ENCODE peak calls at places on chromosomes 4 and X, in eight cellular contexts. Q is retina, M is GM10248, A is dorsolateral prefrontal cortex, X is cardiac muscle cell, U is natural killer cell, G is GM03348, T is T-helper 1 cell. K is an unnamed sample.

GRCh38 chr4:33512397-33512796 is 2731.9 kb downstream of the ARAP2 start:
- DNase-seq in X (no peak), A (no peak), G (no peak), Q (no peak), T (no peak), M (no peak), U (no peak), K (no peak)

GRCh38 chr4:58807843-58808605 is 1697.8 kb upstream of the IGFBP7 start:
- DNase-seq in U (no peak), A (no peak), M (no peak), Q (no peak), T (no peak), X (no peak), G (no peak), K (no peak)

GRCh38 chr4:48799157-48799556 is 19.1 kb upstream of the FRYL start:
- DNase-seq in M (no peak), T (no peak), X (no peak), A (no peak), Q (no peak), G (no peak), U (no peak), K (no peak)

GRCh38 chr4:161256716-161257115 is 907.1 kb downstream of the FSTL5 start:
- DNase-seq in A (no peak), X (no peak), U (no peak), T (no peak), G (no peak), M (no peak), Q (no peak), K (no peak)

GRCh38 chr4:188143731-188144130 is 4.5 kb downstream of the TRIML1 start:
- DNase-seq in M (no peak), T (no peak), X (peak; percentile 39), A (no peak), G (no peak), U (no peak), Q (no peak), K (no peak)

GRCh38 chrX:69361286-69361926 is 142.7 kb upstream of the NALF2 start:
- DNase-seq in A (no peak), Q (no peak), M (no peak), X (no peak), U (no peak), T (no peak), G (peak; percentile 66), K (no peak)

GRCh38 chr4:77525538-77525937 is 80.1 kb upstream of the CXCL13 start:
- DNase-seq in G (no peak), Q (no peak), A (no peak), M (no peak), U (no peak), X (no peak), T (no peak), K (no peak)

GRCh38 chrX:74133156-74133796 is 170.7 kb upstream of the ZCCHC13 start:
- DNase-seq in U (no peak), X (peak; percentile 81), A (peak; percentile 29), T (no peak), M (peak; percentile 42), G (peak; percentile 66), Q (peak; percentile 50), K (peak; percentile 56)

GRCh38 chr4:138390286-138390685 is 148.1 kb upstream of the SLC7A11 start:
- DNase-seq in M (no peak), X (no peak), Q (no peak), A (no peak), T (no peak), U (no peak), G (no peak), K (no peak)

GRCh38 chrX:123859409-123859827 is 435 bp upstream of the XIAP start:
- DNase-seq in Q (no peak), M (no peak), U (no peak), X (no peak), G (no peak), T (no peak), A (peak; percentile 69), K (no peak)

GRCh38 chrX:22134681-22135080 is 102.6 kb downstream of the PHEX start:
- DNase-seq in G (peak; percentile 45), X (no peak), A (no peak), U (no peak), M (no peak), Q (no peak), T (no peak), K (no peak)

GRCh38 chr4:32460972-32461371 is 1740.8 kb downstream of the PCDH7 start:
- DNase-seq in A (no peak), M (no peak), G (no peak), X (no peak), T (no peak), U (no peak), Q (no peak), K (no peak)

GRCh38 chrX:41661366-41662095 is 27.2 kb upstream of the GPR34 start:
- DNase-seq in X (no peak), Q (peak; percentile 3), M (no peak), A (no peak), G (peak; percentile 11), T (no peak), U (no peak), K (no peak)

GRCh38 chr4:155143512-155143911 is 64.9 kb upstream of the NPY2R start:
- DNase-seq in T (no peak), M (no peak), U (no peak), G (no peak), X (no peak), Q (no peak), A (no peak), K (no peak)

GRCh38 chrX:13386092-13386491 is 66.2 kb upstream of the ATXN3L start:
- DNase-seq in M (no peak), X (no peak), T (no peak), Q (no peak), U (no peak), G (no peak), A (no peak), K (no peak)

GRCh38 chr4:96352051-96352517 is 512.2 kb downstream of the PDHA2 start:
- DNase-seq in G (no peak), X (peak; percentile 36), U (no peak), A (no peak), T (no peak), M (no peak), Q (peak; percentile 10), K (peak; percentile 18)

GRCh38 chr4:89134775-89135319 is 23.5 kb downstream of the TIGD2 start:
- DNase-seq in M (no peak), G (peak; percentile 37), T (no peak), X (no peak), U (no peak), A (no peak), Q (no peak), K (no peak)

GRCh38 chr4:121239951-121240350 is 75.8 kb upstream of the TNIP3 start:
- DNase-seq in A (no peak), M (no peak), T (no peak), Q (no peak), X (no peak), G (peak; percentile 28), U (no peak), K (no peak)

GRCh38 chr4:117893207-117893606 is 141.1 kb upstream of the NDST3 start:
- DNase-seq in G (no peak), M (no peak), T (no peak), U (no peak), Q (no peak), A (no peak), X (no peak), K (no peak)

K was measured in K562.